ENCODE peak calls at places on chromosomes 13 and 19, in six cellular contexts. E is psoas muscle; A is GM23338; L is CD8-positive, alpha-beta T cell; G is heart left ventricle; N is HCT116. B is an unnamed sample.

GRCh38 chr19:41172297-41173164 is 20.5 kb upstream of the CYP2S1 start:
- ATAC-seq in A (peak; percentile 40), N (no peak), G (no peak), E (no peak), L (no peak), B (no peak)

GRCh38 chr13:44218501-44219240 is 155.0 kb upstream of the SERP2 start:
- ATAC-seq in G (peak; percentile 76), A (no peak), E (peak; percentile 89), L (no peak), N (no peak), B (peak; percentile 87)

GRCh38 chr13:28384789-28385188 is 110.1 kb downstream of the FLT1 start:
- ATAC-seq in G (no peak), L (no peak), E (no peak), N (no peak), A (no peak), B (no peak)

GRCh38 chr19:30135358-30135757 is 193.3 kb downstream of the URI1 start:
- ATAC-seq in A (no peak), N (no peak), G (no peak), L (no peak), E (no peak), B (no peak)

GRCh38 chr19:5292453-5292842 is 48.2 kb downstream of the PTPRS start:
- ATAC-seq in N (peak; percentile 68), G (no peak), A (peak; percentile 16), E (no peak), L (peak; percentile 39), B (no peak)

GRCh38 chr13:82867284-82867683 is 1015.0 kb downstream of the SLITRK1 start:
- ATAC-seq in N (no peak), A (no peak), E (no peak), L (no peak), G (no peak), B (no peak)

GRCh38 chr13:74005320-74006154 is 128.7 kb downstream of the KLF12 start:
- ATAC-seq in A (no peak), N (no peak), E (peak; percentile 52), G (no peak), L (peak; percentile 31), B (no peak)

GRCh38 chr19:7455600-7456296 is 33.1 kb downstream of the PEX11G start:
- ATAC-seq in A (no peak), N (no peak), L (no peak), G (no peak), E (no peak), B (no peak)

GRCh38 chr19:58544591-58545285 is 874 bp downstream of the TRIM28 start:
- ATAC-seq in E (peak; percentile 42), G (no peak), L (peak; percentile 36), N (peak; percentile 51), A (peak; percentile 3), B (peak; percentile 60)

GRCh38 chr13:109998030-109998429 is 211.6 kb upstream of the IRS2 start:
- ATAC-seq in G (no peak), N (no peak), A (no peak), L (no peak), E (no peak), B (no peak)

GRCh38 chr13:49435992-49436391 is 7.9 kb downstream of the CAB39L start:
- ATAC-seq in A (no peak), G (peak; percentile 29), N (no peak), E (no peak), L (no peak), B (peak; percentile 42)

GRCh38 chr13:27496851-27497250 is 46.5 kb upstream of the MTIF3 start:
- ATAC-seq in G (no peak), A (no peak), N (no peak), E (no peak), L (no peak), B (no peak)

GRCh38 chr13:43830481-43830873 is 43.7 kb upstream of the ENOX1 start:
- ATAC-seq in G (no peak), L (no peak), A (no peak), E (peak; percentile 43), N (no peak), B (peak; percentile 66)

GRCh38 chr19:53772943-53773342 is 51.2 kb downstream of the NLRP12 start:
- ATAC-seq in A (peak; percentile 68), L (no peak), E (no peak), N (peak; percentile 78), G (no peak), B (no peak)

GRCh38 chr13:65856464-65856863 is 1373.7 kb downstream of the PCDH9 start:
- ATAC-seq in E (no peak), N (no peak), L (no peak), G (no peak), A (no peak), B (no peak)

GRCh38 chr19:55467236-55468053 is 2.9 kb upstream of the C19orf85 start:
- ATAC-seq in G (peak; percentile 74), L (peak; percentile 95), N (peak; percentile 75), E (peak; percentile 83), A (peak; percentile 89), B (peak; percentile 93)

GRCh38 chr19:1837222-1837565 is 11.1 kb downstream of the REXO1 start:
- ATAC-seq in L (no peak), E (no peak), G (no peak), A (no peak), N (no peak), B (no peak)

GRCh38 chr13:106492576-106493323 is 42.7 kb downstream of the EFNB2 start:
- ATAC-seq in G (no peak), L (no peak), E (no peak), A (no peak), N (no peak), B (no peak)

GRCh38 chr13:85314686-85315085 is 484.5 kb downstream of the SLITRK6 start:
- ATAC-seq in L (no peak), N (no peak), G (no peak), E (no peak), A (no peak), B (no peak)

GRCh38 chr19:10797078-10797477 is 38.9 kb downstream of the TMED1 start:
- ATAC-seq in G (no peak), E (no peak), L (peak; percentile 41), A (no peak), N (no peak), B (no peak)

GRCh38 chr19:49875801-49876421 is 1.2 kb downstream of the AKT1S1 start:
- ATAC-seq in G (no peak), L (no peak), E (no peak), N (peak; percentile 22), A (peak; percentile 35), B (no peak)

GRCh38 chr13:112588490-112589297 is 741 bp upstream of the TUBGCP3 start:
- ATAC-seq in E (peak; percentile 2), G (no peak), L (peak; percentile 1), A (peak; percentile 19), N (no peak), B (no peak)

GRCh38 chr13:22107549-22107948 is 436.7 kb downstream of the FGF9 start:
- ATAC-seq in G (no peak), L (peak; percentile 29), E (no peak), A (no peak), N (no peak), B (no peak)

GRCh38 chr13:30924726-30925125 is 7.7 kb upstream of the TEX26 start:
- ATAC-seq in G (no peak), N (no peak), L (no peak), E (no peak), A (no peak), B (no peak)

GRCh38 chr13:46605824-46606554 is 53.0 kb downstream of the LRCH1 start:
- ATAC-seq in N (no peak), G (no peak), L (no peak), A (no peak), E (no peak), B (no peak)

GRCh38 chr13:46606915-46607413 is 54.0 kb downstream of the LRCH1 start:
- ATAC-seq in L (no peak), N (no peak), A (no peak), G (no peak), E (no peak), B (no peak)

GRCh38 chr13:46609726-46610125 is 56.8 kb downstream of the LRCH1 start:
- ATAC-seq in N (no peak), G (no peak), L (no peak), A (peak; percentile 28), E (no peak), B (no peak)

GRCh38 chr13:46607768-46608553 is 55.0 kb downstream of the LRCH1 start:
- ATAC-seq in G (no peak), N (peak; percentile 71), E (no peak), A (peak; percentile 47), L (no peak), B (no peak)

GRCh38 chr13:46609052-46609451 is 56.1 kb downstream of the LRCH1 start:
- ATAC-seq in A (no peak), G (no peak), L (no peak), E (no peak), N (no peak), B (no peak)
- H3K4me1 ChIP-seq in A (peaks cover 16% of the 10 kb centered on the region), G (peaks cover 50% of the 10 kb centered on the region), L (peaks cover 5% of the 10 kb centered on the region), E (peaks cover 21% of the 10 kb centered on the region), N (peaks cover 59% of the 10 kb centered on the region), B (peaks cover 75% of the 10 kb centered on the region)

DNA sequence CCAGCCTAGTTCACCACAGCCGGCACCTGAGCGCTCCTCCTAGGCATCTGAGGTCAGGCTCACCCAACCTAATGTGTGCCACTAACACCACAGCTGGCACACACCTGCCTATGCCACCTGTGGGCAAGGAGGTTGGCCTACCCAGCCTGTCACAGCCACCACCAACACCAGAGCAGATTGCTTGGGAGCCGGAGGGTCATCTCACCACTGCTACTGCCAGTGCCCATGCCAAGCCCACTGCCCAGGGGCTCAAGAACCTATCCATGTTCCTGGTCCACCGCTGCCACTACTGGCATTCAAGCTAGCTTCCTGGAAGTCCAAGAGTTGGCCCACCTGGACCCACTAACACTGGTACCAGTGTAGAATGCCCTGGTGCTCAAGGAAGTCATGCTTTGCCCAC is 42.5 kb downstream of the F2RL3 start:
- ATAC-seq in E (no peak), L (no peak), A (no peak), G (no peak), N (no peak), B (no peak)
- TF ChIP-seq CTCF in E (no peak), L (no peak), A (no peak), G (no peak), N (no peak), B (no peak)

DNA sequence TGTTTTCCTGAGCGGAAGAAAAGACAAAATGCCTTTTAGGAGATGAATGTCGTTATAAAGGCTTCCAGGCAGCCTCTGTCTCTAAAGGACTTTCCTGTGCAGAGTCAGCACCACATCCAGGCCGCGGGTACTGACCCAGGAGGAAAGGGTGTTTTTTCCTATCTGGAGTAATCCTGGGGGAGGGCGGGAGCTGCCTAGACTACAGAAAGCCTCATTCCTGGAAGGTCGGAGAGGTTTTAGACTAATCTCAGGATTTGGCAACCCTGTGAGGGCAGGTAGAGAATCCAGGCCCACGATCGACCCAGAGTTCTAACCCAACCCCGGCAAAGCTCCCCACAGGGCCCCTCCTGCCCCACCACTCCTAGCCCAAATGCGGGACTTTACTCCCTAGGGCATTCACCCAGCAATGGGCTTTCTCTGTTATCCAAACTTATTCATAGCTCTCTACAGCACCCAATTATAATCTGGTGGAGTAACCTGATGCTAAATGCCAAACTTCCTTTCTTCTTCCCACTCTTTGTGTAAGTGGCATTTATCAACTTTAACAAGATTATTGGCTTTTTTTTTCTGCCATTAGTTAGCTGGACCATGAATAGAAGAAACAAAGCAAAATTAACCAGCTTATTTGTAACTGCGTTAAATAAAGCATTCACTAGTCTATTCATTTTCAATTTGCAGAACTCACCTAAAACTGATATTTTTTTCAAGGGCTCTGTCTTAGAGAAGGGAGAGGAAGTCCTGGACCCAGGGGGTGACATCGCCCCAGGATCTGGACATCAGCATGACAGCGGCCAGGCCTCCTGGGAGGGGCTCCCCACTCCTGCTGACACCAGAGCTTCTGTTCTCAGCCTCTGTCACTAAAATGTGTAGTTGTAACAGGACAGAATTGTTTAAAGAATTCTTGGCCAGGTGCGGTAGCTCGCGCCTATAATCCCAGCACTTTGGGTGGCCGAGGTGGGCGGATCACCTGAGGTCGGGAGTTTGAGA is 1.4 kb downstream of the FAM124A start:
- ATAC-seq in A (peak; percentile 42), L (no peak), N (no peak), G (peak; percentile 47), E (no peak), B (no peak)
- H3K4me1 ChIP-seq in A (peaks cover 74% of the 10 kb centered on the region), L (peaks cover 5% of the 10 kb centered on the region), N (peaks cover 14% of the 10 kb centered on the region), G (no peaks in the 10 kb centered on the region), E (no peaks in the 10 kb centered on the region), B (peaks cover 67% of the 10 kb centered on the region)

GRCh38 chr13:108615241-108615640 is 14.2 kb upstream of the MYO16 start:
- ATAC-seq in E (no peak), N (no peak), A (no peak), L (no peak), G (no peak), B (no peak)
- TF ChIP-seq CTCF in E (no peak), N (no peak), A (no peak), L (no peak), G (no peak), B (no peak)

B was measured in gastroesophageal sphincter.